ENCODE peak calls at places on chromosomes 11 and 22, in six cellular contexts. J is stomach, N is breast epithelium, B is HCT116, X is SK-N-SH, R is GM23338. U is an unnamed sample. For H3K27me3, the result is how much of the 10 kb centered on the place peaks cover.

GRCh38 chr11:2774173-2775082 is 74.6 kb upstream of the KCNQ1OT1 start:
- DNase-seq in J (peak), N (no peak), B (no peak), X (no peak), R (no peak), U (peak)

GRCh38 chr11:104385884-104386283 is 221.9 kb upstream of the PDGFD start:
- DNase-seq in J (no peak), N (no peak), B (no peak), X (no peak), R (no peak), U (no peak)

GRCh38 chr11:71144010-71144409 is 108.4 kb downstream of the SHANK2 start:
- DNase-seq in J (no peak), N (no peak), B (no peak), X (no peak), R (no peak), U (peak)

GRCh38 chr11:99781074-99781473 is 760.3 kb downstream of the CNTN5 start:
- DNase-seq in J (no peak), N (no peak), B (no peak), X (no peak), R (no peak), U (no peak)

GRCh38 chr11:48064306-48064705 is 83.9 kb downstream of the PTPRJ start:
- DNase-seq in J (no peak), N (no peak), B (no peak), X (no peak), R (no peak), U (no peak)

GRCh38 chr11:111602865-111603632 is 800 bp downstream of the SIK2 start:
- DNase-seq in J (peak), N (peak), B (no peak), X (peak), R (peak), U (no peak)

GRCh38 chr11:697028-697491 is 1.4 kb downstream of the TMEM80 start:
- DNase-seq in J (no peak), N (no peak), B (no peak), X (no peak), R (no peak), U (no peak)

GRCh38 chr11:129790131-129790530 is 25.5 kb upstream of the TMEM45B start:
- DNase-seq in J (no peak), N (no peak), B (no peak), X (no peak), R (no peak), U (no peak)

GRCh38 chr11:39149214-39149613 is 2310.2 kb downstream of the LRRC4C start:
- DNase-seq in J (peak), N (no peak), B (no peak), X (no peak), R (no peak), U (no peak)

GRCh38 chr11:93729129-93729616 is 12.1 kb downstream of the TAF1D start:
- DNase-seq in J (no peak), N (no peak), B (no peak), X (no peak), R (peak), U (no peak)

GRCh38 chr11:128318856-128319474 is 268.4 kb downstream of the ETS1 start:
- DNase-seq in J (no peak), N (no peak), B (no peak), X (no peak), R (no peak), U (no peak)

GRCh38 chr11:26994579-26995210 is 783 bp downstream of the FIBIN start:
- DNase-seq in J (no peak), N (no peak), B (no peak), X (no peak), R (peak), U (peak)

GRCh38 chr22:43616645-43617044 is 195.5 kb downstream of the EFCAB6 start:
- DNase-seq in J (peak), N (no peak), B (no peak), X (no peak), R (no peak), U (no peak)

GRCh38 chr11:16280256-16280682 is 76.1 kb downstream of the SOX6 start:
- DNase-seq in J (peak), N (no peak), B (no peak), X (no peak), R (no peak), U (no peak)

GRCh38 chr22:36938028-36938425 is 24.6 kb downstream of the CSF2RB start:
- DNase-seq in J (no peak), N (no peak), B (no peak), X (no peak), R (no peak), U (no peak)

GRCh38 chr11:17979770-17980371 is 33.0 kb downstream of the SERGEF start:
- DNase-seq in J (peak), N (no peak), B (no peak), X (peak), R (peak), U (no peak)

GRCh38 chr11:22189660-22190059 is 3.2 kb upstream of the ANO5 start:
- DNase-seq in J (no peak), N (no peak), B (no peak), X (no peak), R (no peak), U (no peak)

GRCh38 chr22:47030881-47031627 is 268.6 kb downstream of the TBC1D22A start:
- DNase-seq in J (no peak), N (no peak), B (no peak), X (no peak), R (no peak), U (peak)

GRCh38 chr11:17272823-17273222 is 3.7 kb upstream of the NUCB2 start:
- DNase-seq in J (no peak), N (no peak), B (no peak), X (no peak), R (no peak), U (no peak)

GRCh38 chr22:27312567-27313507 is 488.7 kb downstream of the MN1 start:
- DNase-seq in J (no peak), N (no peak), B (no peak), X (no peak), R (peak), U (no peak)

GRCh38 chr11:68843703-68844312 is 2.1 kb upstream of the CPT1A start:
- DNase-seq in J (peak), N (peak), B (peak), X (no peak), R (peak), U (peak)
- TF ChIP-seq POLR2AphosphoS5 in J (peak), N (peak), B (peak), X (no peak), R (no peak), U (peak)

GRCh38 chr22:38454011-38454360 is 1.0 kb downstream of the KCNJ4 start:
- DNase-seq in J (no peak), N (no peak), B (no peak), X (no peak), R (no peak), U (no peak)

GRCh38 chr22:38455530-38456271 is 702 bp upstream of the KCNJ4 start:
- DNase-seq in J (no peak), N (no peak), B (no peak), X (peak), R (peak), U (no peak)

GRCh38 chr22:38456272-38456837 is 1.4 kb upstream of the KCNJ4 start:
- DNase-seq in J (no peak), N (no peak), B (no peak), X (no peak), R (no peak), U (no peak)

GRCh38 chr22:38454361-38455062 is 487 bp downstream of the KCNJ4 start:
- DNase-seq in J (no peak), N (no peak), B (no peak), X (peak), R (no peak), U (no peak)

GRCh38 chr22:38455063-38455529 is at the start of gene KCNJ4:
- DNase-seq in J (no peak), N (no peak), B (no peak), X (no peak), R (no peak), U (no peak)
- H3K27me3 ChIP-seq in J (half or more), N (under half), B (under half), X (under half), R (half or more), U (half or more)

DNA sequence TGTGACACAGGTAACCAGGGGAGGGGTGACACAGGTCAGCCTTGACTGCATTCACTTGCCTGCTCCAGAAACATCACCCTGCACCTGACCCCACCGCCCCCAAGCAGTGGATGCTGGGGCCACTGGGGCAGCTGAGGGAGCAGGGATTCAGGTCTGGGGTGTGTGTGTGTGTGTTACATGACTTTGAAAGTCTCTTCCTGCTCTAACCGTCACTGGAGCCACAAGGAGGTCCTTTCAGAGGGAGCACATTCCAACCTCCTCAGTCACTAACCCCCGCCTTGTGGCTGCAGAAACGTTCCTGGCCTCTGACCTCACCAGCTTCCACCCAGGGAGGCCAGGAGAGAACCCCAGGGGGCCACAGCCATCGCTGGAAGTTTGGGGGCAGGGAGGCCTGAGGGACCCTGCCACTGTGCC is 2.9 kb upstream of the FOSL1 start:
- DNase-seq in J (no peak), N (no peak), B (peak), X (no peak), R (peak), U (no peak)
- TF ChIP-seq POLR2AphosphoS5 in J (no peak), N (no peak), B (peak), X (no peak), R (no peak), U (no peak)

DNA sequence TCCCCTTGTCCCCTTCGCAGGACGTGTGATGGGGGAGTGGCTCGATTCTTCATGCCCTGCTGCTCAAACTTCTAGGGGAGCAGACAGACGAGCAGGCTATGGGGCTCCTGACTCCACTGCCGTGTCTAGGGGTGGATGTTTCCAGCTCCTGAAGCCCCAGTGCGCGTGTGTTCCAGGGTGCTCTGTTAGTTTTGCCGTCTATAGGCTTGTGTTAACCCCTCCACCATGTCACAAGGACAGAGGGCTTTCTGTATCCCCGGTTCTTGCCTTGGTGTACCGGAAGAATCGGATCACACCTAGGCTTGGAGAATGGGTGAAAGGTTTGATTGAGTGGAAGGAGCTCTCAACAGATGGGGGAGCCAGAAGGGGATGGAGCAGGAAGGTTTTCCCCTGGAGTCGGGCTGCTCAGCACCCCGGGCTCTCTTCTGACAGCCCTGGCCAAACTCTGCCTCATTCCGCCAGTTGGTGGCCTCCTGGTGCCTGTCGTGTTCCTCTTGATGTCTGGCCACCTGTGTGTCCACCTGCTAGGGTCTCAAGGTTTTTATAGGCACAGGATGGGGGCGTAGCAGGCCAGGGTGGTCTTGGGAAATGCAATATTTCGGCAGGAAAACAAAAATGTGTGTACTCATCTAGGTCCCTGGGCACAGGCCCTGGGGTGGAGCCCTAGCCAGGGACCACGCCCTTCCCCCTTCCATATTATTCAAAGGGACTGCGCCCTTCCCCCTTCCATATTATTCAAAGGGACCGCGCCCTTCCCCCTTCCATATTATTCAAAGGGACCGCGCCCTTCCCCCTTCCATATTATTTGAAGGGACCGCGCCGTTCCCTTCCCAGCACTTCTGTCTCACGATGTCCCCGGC is 810.5 kb downstream of the BRD1 start:
- DNase-seq in J (peak), N (peak), B (no peak), X (no peak), R (peak), U (peak)
- H3K27me3 ChIP-seq in J (under half), N (under half), B (under half), X (under half), R (under half), U (under half)

GRCh38 chr11:69166186-69167115 is 10.7 kb downstream of the SMIM38 start:
- DNase-seq in J (no peak), N (no peak), B (peak), X (peak), R (peak), U (peak)
- TF ChIP-seq POLR2AphosphoS5 in J (no peak), N (no peak), B (no peak), X (no peak), R (no peak), U (no peak)

GRCh38 chr11:36724742-36725387 is 126.8 kb upstream of the RAG2 start:
- DNase-seq in J (no peak), N (no peak), B (no peak), X (no peak), R (no peak), U (no peak)

GRCh38 chr11:36726420-36726819 is 128.4 kb upstream of the RAG2 start:
- DNase-seq in J (no peak), N (no peak), B (no peak), X (no peak), R (no peak), U (no peak)

GRCh38 chr11:36730761-36731160 is 132.7 kb upstream of the RAG2 start:
- DNase-seq in J (no peak), N (no peak), B (no peak), X (no peak), R (no peak), U (no peak)

GRCh38 chr11:36729765-36730164 is 131.7 kb upstream of the RAG2 start:
- DNase-seq in J (no peak), N (no peak), B (no peak), X (no peak), R (no peak), U (no peak)
- H3K27me3 ChIP-seq in J (under half), N (under half), B (under half), X (under half), R (under half), U (under half)

GRCh38 chr11:100932474-100933100 is 197.0 kb downstream of the PGR start:
- DNase-seq in J (no peak), N (no peak), B (peak), X (peak), R (peak), U (no peak)
- TF ChIP-seq POLR2AphosphoS5 in J (no peak), N (no peak), B (no peak), X (no peak), R (no peak), U (no peak)

GRCh38 chr11:66367561-66368312 is 3.8 kb downstream of the SLC29A2 start:
- DNase-seq in J (no peak), N (no peak), B (no peak), X (no peak), R (no peak), U (peak)
- H3K27me3 ChIP-seq in J (under half), N (under half), B (under half), X (under half), R (under half), U (under half)

GRCh38 chr11:117972589-117973445 is 13.4 kb upstream of the IL10RA start:
- DNase-seq in J (no peak), N (no peak), B (no peak), X (no peak), R (no peak), U (peak)
- TF ChIP-seq POLR2AphosphoS5 in J (no peak), N (no peak), B (no peak), X (no peak), R (no peak), U (no peak)